ENCODE peak calls at places on chromosome 2, in seven cellular contexts. I, W, J, N, Y, B and F are unnamed samples.

GRCh38 chr2:157413342-157414035 is 30.4 kb downstream of the CYTIP start:
- DNase-seq in J (no peak), I (no peak), N (no peak), W (no peak), B (no peak), Y (peak), F (no peak)

GRCh38 chr2:37457401-37457901 is 113.0 kb downstream of the QPCT start:
- DNase-seq in J (no peak), B (no peak), Y (no peak), I (no peak), W (no peak), N (no peak), F (no peak)

GRCh38 chr2:64143154-64144056 is 815 bp downstream of the PELI1 start:
- DNase-seq in W (peak), N (peak), Y (peak), B (no peak), J (peak), I (no peak), F (peak)

GRCh38 chr2:160719116-160719515 is 225.5 kb upstream of the RBMS1 start:
- DNase-seq in Y (no peak), I (no peak), B (no peak), J (no peak), N (no peak), W (no peak), F (no peak)

GRCh38 chr2:138760693-138761092 is 19.5 kb downstream of the NXPH2 start:
- DNase-seq in J (no peak), W (no peak), I (no peak), B (no peak), Y (no peak), N (no peak), F (no peak)

GRCh38 chr2:74137651-74138050 is 10.1 kb downstream of the BOLA3 start:
- DNase-seq in W (no peak), B (no peak), I (no peak), N (no peak), Y (no peak), J (no peak), F (no peak)

GRCh38 chr2:143686585-143687164 is 557.5 kb downstream of the ARHGAP15 start:
- DNase-seq in Y (no peak), W (no peak), I (no peak), N (peak), J (peak), B (no peak), F (no peak)

GRCh38 chr2:195343942-195344530 is 313.0 kb upstream of the SLC39A10 start:
- DNase-seq in Y (no peak), N (no peak), J (no peak), B (peak), I (no peak), W (no peak), F (no peak)

GRCh38 chr2:72887032-72887835 is at the start of gene SPR:
- DNase-seq in Y (peak), W (peak), N (peak), J (peak), I (peak), B (no peak), F (peak)

GRCh38 chr2:56505885-56506284 is 322.1 kb downstream of the CCDC85A start:
- DNase-seq in I (no peak), Y (no peak), W (no peak), N (no peak), J (no peak), B (no peak), F (no peak)

GRCh38 chr2:166805753-166806152 is 82.5 kb upstream of the XIRP2 start:
- DNase-seq in B (no peak), W (no peak), Y (no peak), I (no peak), J (no peak), N (no peak), F (no peak)

GRCh38 chr2:43438342-43438741 is 157.5 kb downstream of the THADA start:
- DNase-seq in N (no peak), W (no peak), J (no peak), B (no peak), I (no peak), Y (no peak), F (no peak)

GRCh38 chr2:32977228-32977758 is 30.5 kb downstream of the LTBP1 start:
- DNase-seq in N (no peak), W (no peak), Y (no peak), J (peak), B (no peak), I (peak), F (peak)

GRCh38 chr2:75498907-75499306 is 61.8 kb downstream of the EVA1A start:
- DNase-seq in I (no peak), Y (no peak), J (no peak), B (no peak), N (no peak), W (no peak), F (no peak)

GRCh38 chr2:161918692-161919091 is 155.3 kb downstream of the DPP4 start:
- DNase-seq in B (no peak), N (no peak), I (no peak), W (no peak), Y (no peak), J (no peak), F (no peak)

GRCh38 chr2:226882606-226883005 is 46.8 kb downstream of the RHBDD1 start:
- DNase-seq in B (no peak), I (no peak), J (no peak), N (no peak), W (no peak), Y (no peak), F (no peak)

GRCh38 chr2:794554-795244 is 117.5 kb upstream of the TMEM18 start:
- DNase-seq in J (no peak), B (no peak), Y (no peak), N (no peak), I (peak), W (no peak), F (no peak)

GRCh38 chr2:67446504-67446911 is 49.4 kb downstream of the ETAA1 start:
- DNase-seq in W (no peak), I (no peak), J (no peak), Y (no peak), N (no peak), B (no peak), F (peak)

GRCh38 chr2:129641371-129641770 is 338.1 kb upstream of the RAB6C start:
- DNase-seq in Y (no peak), N (no peak), W (no peak), B (no peak), I (no peak), J (no peak), F (no peak)

GRCh38 chr2:127226520-127227263 is 6.6 kb upstream of the CYP27C1 start:
- DNase-seq in B (peak), W (peak), J (peak), Y (no peak), I (no peak), N (no peak), F (peak)

GRCh38 chr2:36414307-36414706 is 58.7 kb downstream of the CRIM1 start:
- DNase-seq in B (no peak), I (no peak), W (no peak), Y (no peak), N (no peak), J (no peak), F (no peak)

GRCh38 chr2:231545105-231545902 is 15.1 kb upstream of the NMUR1 start:
- DNase-seq in W (peak), N (no peak), Y (peak), I (peak), J (no peak), B (no peak), F (no peak)

GRCh38 chr2:158828378-158829136 is 33.4 kb downstream of the DAPL1 start:
- DNase-seq in Y (no peak), N (no peak), W (no peak), J (no peak), B (no peak), I (no peak), F (no peak)

GRCh38 chr2:127646487-127647241 is 711 bp downstream of the GPR17 start:
- DNase-seq in I (peak), J (no peak), B (no peak), W (peak), Y (no peak), N (no peak), F (no peak)

GRCh38 chr2:101889460-101890098 is 102.2 kb upstream of the IL1R2 start:
- DNase-seq in J (no peak), N (no peak), B (no peak), W (no peak), I (no peak), Y (no peak), F (no peak)

GRCh38 chr2:109324859-109325258 is 195.9 kb downstream of the SH3RF3 start:
- DNase-seq in N (no peak), W (no peak), Y (no peak), J (no peak), I (peak), B (peak), F (no peak)

GRCh38 chr2:236705295-236706114 is 135.9 kb downstream of the ACKR3 start:
- DNase-seq in Y (no peak), N (no peak), I (no peak), W (no peak), J (no peak), B (no peak), F (no peak)

GRCh38 chr2:239630618-239631286 is 229.9 kb upstream of the HDAC4 start:
- DNase-seq in I (no peak), Y (no peak), W (no peak), J (no peak), N (no peak), B (peak), F (no peak)

GRCh38 chr2:37656512-37657423 is 14.7 kb downstream of the CDC42EP3 start:
- DNase-seq in J (no peak), Y (no peak), N (no peak), W (no peak), B (no peak), I (no peak), F (no peak)

GRCh38 chr2:56465491-56465890 is 281.7 kb downstream of the CCDC85A start:
- DNase-seq in B (no peak), W (no peak), Y (no peak), I (no peak), J (no peak), N (no peak), F (no peak)

GRCh38 chr2:166373951-166374350 is 1.8 kb downstream of the SCN9A start:
- DNase-seq in B (no peak), W (no peak), J (peak), N (no peak), Y (no peak), I (no peak), F (no peak)

GRCh38 chr2:63639344-63639743 is 50.6 kb downstream of the MDH1 start:
- DNase-seq in W (no peak), N (no peak), Y (no peak), I (no peak), B (no peak), J (no peak), F (no peak)

GRCh38 chr2:237726401-237726830 is 72.2 kb upstream of the RBM44 start:
- DNase-seq in Y (no peak), J (no peak), B (no peak), I (no peak), N (no peak), W (no peak), F (peak)

GRCh38 chr2:150100311-150100710 is 387.2 kb downstream of the RND3 start:
- DNase-seq in N (no peak), J (no peak), B (no peak), W (no peak), Y (no peak), I (no peak), F (no peak)

GRCh38 chr2:150095361-150095760 is 392.1 kb downstream of the RND3 start:
- DNase-seq in I (no peak), W (no peak), B (no peak), N (no peak), Y (no peak), J (no peak), F (no peak)

GRCh38 chr2:150099805-150100204 is 387.7 kb downstream of the RND3 start:
- DNase-seq in W (no peak), I (no peak), J (no peak), Y (no peak), N (no peak), B (no peak), F (no peak)

GRCh38 chr2:150097402-150097801 is 390.1 kb downstream of the RND3 start:
- DNase-seq in Y (no peak), W (no peak), J (no peak), N (no peak), I (no peak), B (no peak), F (no peak)

DNA sequence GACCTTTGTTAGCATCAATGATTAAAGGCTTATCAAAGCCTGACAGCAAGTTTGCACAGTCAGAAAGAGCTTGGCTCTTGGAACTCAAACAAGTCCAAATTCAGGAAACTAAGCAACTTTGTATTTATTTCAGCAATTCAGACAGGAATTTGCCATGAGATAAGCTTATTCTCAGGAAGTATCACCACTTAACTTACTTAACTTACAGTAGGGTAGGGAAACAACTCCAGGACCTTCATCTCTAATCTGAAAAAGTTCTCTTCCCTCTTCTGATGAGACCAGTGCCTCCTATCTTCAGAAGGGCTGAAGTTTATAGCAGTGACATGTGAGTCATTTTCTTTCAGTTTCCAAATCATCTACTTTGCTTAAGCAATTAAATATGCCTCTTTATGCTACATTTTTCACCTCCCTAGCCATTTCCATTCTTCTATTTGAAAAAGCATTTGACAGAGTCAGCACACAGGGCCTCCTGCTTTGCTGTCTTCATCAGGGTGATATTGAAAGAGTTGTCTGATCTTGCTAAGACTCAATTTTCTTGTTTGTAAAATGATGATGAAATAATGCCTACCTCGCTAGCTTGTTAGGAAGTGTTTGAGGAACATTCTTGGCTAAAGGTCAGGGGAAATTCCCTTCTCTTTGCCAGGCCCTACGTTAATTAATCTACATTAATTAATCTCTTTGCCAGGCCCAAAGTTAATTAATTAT is 389.4 kb downstream of the RND3 start:
- DNase-seq in W (no peak), N (no peak), B (no peak), I (no peak), Y (no peak), J (no peak), F (no peak)
- TF ChIP-seq CTCF in W (no peak), N (no peak), B (peak), I (peak), Y (no peak), J (no peak), F (no peak)

GRCh38 chr2:53021285-53021684 is 746.3 kb upstream of the CHAC2 start:
- DNase-seq in W (no peak), J (no peak), N (no peak), I (no peak), Y (no peak), B (peak), F (no peak)

GRCh38 chr2:53021828-53022227 is 745.8 kb upstream of the CHAC2 start:
- DNase-seq in B (no peak), N (no peak), W (no peak), I (no peak), J (no peak), Y (no peak), F (no peak)

GRCh38 chr2:53018830-53019425 is 748.7 kb upstream of the CHAC2 start:
- DNase-seq in N (no peak), J (no peak), Y (no peak), B (no peak), W (no peak), I (no peak), F (no peak)
- TF ChIP-seq CTCF in N (no peak), J (peak), Y (no peak), B (peak), W (no peak), I (no peak), F (no peak)

GRCh38 chr2:189439342-189439741 is 1.9 kb upstream of the WDR75 start:
- DNase-seq in B (no peak), I (no peak), W (no peak), Y (no peak), J (no peak), N (no peak), F (no peak)
- TF ChIP-seq CTCF in B (peak), I (no peak), W (no peak), Y (no peak), J (peak), N (peak), F (no peak)

GRCh38 chr2:16219292-16219975 is 279.1 kb downstream of the MYCN start:
- DNase-seq in N (no peak), J (no peak), Y (no peak), B (no peak), I (no peak), W (no peak), F (no peak)

GRCh38 chr2:16216555-16216938 is 276.2 kb downstream of the MYCN start:
- DNase-seq in N (no peak), W (no peak), Y (no peak), I (no peak), B (no peak), J (no peak), F (no peak)

GRCh38 chr2:16218161-16218560 is 277.8 kb downstream of the MYCN start:
- DNase-seq in J (no peak), Y (no peak), N (no peak), I (no peak), B (no peak), W (no peak), F (no peak)

GRCh38 chr2:16217271-16217670 is 276.9 kb downstream of the MYCN start:
- DNase-seq in W (no peak), I (no peak), N (no peak), B (no peak), J (no peak), Y (no peak), F (no peak)

GRCh38 chr2:16218651-16219050 is 278.3 kb downstream of the MYCN start:
- DNase-seq in J (peak), Y (no peak), I (no peak), N (peak), B (no peak), W (no peak), F (no peak)
- TF ChIP-seq CTCF in J (peak), Y (no peak), I (peak), N (peak), B (no peak), W (peak), F (no peak)

DNA sequence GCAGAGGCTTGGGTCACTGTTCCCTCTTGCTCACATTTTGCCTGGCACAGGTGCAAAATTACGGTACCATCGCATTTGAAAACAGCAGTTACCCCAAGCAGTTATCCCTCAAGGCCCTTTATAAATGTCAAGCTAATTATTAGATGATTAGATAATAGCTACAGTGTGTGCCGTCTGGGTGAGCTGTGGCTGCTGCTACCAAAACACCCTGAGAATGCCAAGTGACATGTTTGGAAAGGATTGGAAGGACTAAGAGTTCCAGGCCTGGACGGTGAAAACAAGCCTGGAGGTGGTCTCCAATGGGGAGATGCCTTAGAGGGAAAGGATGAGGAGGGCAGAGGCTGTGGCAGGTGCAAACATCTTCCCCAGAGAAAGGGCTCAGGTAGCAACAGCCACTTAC is 120.6 kb downstream of the CAPN13 start:
- DNase-seq in N (no peak), I (no peak), W (no peak), J (no peak), B (no peak), Y (peak), F (no peak)
- TF ChIP-seq CTCF in N (no peak), I (no peak), W (no peak), J (no peak), B (no peak), Y (no peak), F (no peak)

GRCh38 chr2:8298783-8299182 is 383.1 kb upstream of the ID2 start:
- DNase-seq in Y (no peak), W (peak), J (no peak), I (peak), N (no peak), B (no peak), F (no peak)

GRCh38 chr2:8297376-8298213 is 384.3 kb upstream of the ID2 start:
- DNase-seq in N (no peak), I (no peak), W (no peak), J (no peak), Y (no peak), B (no peak), F (no peak)

GRCh38 chr2:8300905-8301304 is 381.0 kb upstream of the ID2 start:
- DNase-seq in W (no peak), N (no peak), Y (peak), I (no peak), J (no peak), B (no peak), F (no peak)

GRCh38 chr2:8300216-8300615 is 381.6 kb upstream of the ID2 start:
- DNase-seq in B (no peak), N (no peak), I (no peak), Y (no peak), W (no peak), J (no peak), F (no peak)

GRCh38 chr2:8296340-8296739 is 385.5 kb upstream of the ID2 start:
- DNase-seq in N (no peak), W (no peak), I (no peak), B (no peak), J (no peak), Y (no peak), F (no peak)
- TF ChIP-seq CTCF in N (no peak), W (no peak), I (no peak), B (no peak), J (no peak), Y (no peak), F (no peak)

GRCh38 chr2:171281116-171281515 is 120.4 kb upstream of the TLK1 start:
- DNase-seq in J (no peak), N (no peak), I (no peak), W (no peak), Y (no peak), B (no peak), F (no peak)
- TF ChIP-seq CTCF in J (no peak), N (no peak), I (no peak), W (no peak), Y (no peak), B (no peak), F (no peak)

DNA sequence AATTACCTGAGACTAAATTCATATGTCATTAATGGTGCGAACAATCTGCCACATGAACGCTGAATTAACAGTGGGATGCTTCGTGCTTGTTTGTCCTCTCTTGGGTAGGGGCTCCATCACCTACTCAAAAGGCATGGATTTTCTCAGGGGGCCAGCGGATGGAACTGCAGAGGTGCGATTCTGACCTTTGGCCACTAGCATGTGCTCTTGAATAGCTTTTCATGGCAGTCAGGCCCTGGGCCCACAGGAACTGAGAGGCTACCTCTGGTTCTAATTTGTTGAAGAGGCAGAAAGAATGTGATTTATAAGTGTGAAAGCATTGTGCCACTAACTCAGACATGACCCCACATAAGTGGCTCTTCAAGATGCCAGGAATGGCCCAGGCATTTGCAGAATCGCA is 283.2 kb downstream of the INSIG2 start:
- DNase-seq in J (peak), W (no peak), Y (no peak), I (no peak), N (peak), B (no peak), F (peak)
- TF ChIP-seq CTCF in J (peak), W (peak), Y (no peak), I (no peak), N (peak), B (peak), F (peak)

DNA sequence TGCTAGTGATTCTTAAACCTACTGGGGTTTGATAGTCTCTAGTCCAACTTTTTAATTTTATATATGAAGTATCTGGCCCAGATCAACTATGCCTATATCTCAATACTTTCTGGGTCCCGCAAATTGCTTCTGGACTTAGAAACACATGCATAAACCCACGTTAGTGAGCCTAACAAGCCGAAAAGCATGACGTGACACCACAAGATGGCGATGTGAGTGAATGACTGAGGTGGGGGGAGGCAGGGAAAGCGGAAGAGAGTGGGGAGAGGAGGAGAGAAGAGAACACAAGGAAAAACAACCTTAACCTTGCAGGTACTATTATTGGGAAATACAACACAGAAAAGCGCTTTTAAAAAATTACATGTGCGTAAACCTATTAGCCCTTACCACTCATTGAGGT is 13.8 kb downstream of the PDIA6 start:
- DNase-seq in Y (no peak), B (no peak), I (no peak), W (no peak), N (no peak), J (no peak), F (no peak)
- TF ChIP-seq CTCF in Y (no peak), B (no peak), I (no peak), W (no peak), N (no peak), J (no peak), F (no peak)

GRCh38 chr2:168375195-168375798 is 80.8 kb upstream of the CERS6 start:
- DNase-seq in Y (no peak), I (no peak), B (no peak), W (no peak), J (no peak), N (no peak), F (no peak)
- TF ChIP-seq CTCF in Y (peak), I (no peak), B (no peak), W (peak), J (no peak), N (peak), F (no peak)